ENCODE peak calls at places on chromosomes 6 and 20, in four cellular contexts. S is GM12878, Z is SK-N-SH, K is K562. F is an unnamed sample. For H4K20me1, the result is how much of the 10 kb centered on the place peaks cover.

GRCh38 chr6:27472182-27472616 is 706 bp downstream of the ZNF184 start:
- DNase-seq in Z (peak), K (peak), S (peak), F (peak)

GRCh38 chr20:40960521-40960956 is 68.1 kb upstream of the TOP1 start:
- DNase-seq in S (no peak), K (no peak), Z (no peak), F (no peak)

GRCh38 chr6:39910164-39910563 is 24.1 kb downstream of the MOCS1 start:
- DNase-seq in K (no peak), Z (no peak), S (no peak), F (no peak)

GRCh38 chr20:5809495-5809894 is 59.3 kb downstream of the SHLD1 start:
- DNase-seq in S (no peak), Z (no peak), K (no peak), F (no peak)

GRCh38 chr6:131685266-131685780 is 15.9 kb downstream of the OR2A4 start:
- DNase-seq in S (peak), Z (no peak), K (no peak), F (no peak)

GRCh38 chr20:23136893-23137745 is 51.0 kb upstream of the CD93 start:
- DNase-seq in Z (no peak), K (peak), S (no peak), F (no peak)

GRCh38 chr6:160041608-160042007 is 72.7 kb downstream of the IGF2R start:
- DNase-seq in K (no peak), Z (no peak), S (no peak), F (peak)

GRCh38 chr20:32562495-32562911 is 22.6 kb downstream of the NOL4L start:
- DNase-seq in Z (peak), K (no peak), S (no peak), F (no peak)

GRCh38 chr6:31915756-31916155 is 11.8 kb upstream of the C2 start:
- DNase-seq in K (no peak), Z (no peak), S (no peak), F (no peak)

GRCh38 chr6:137166247-137167098 is 7.0 kb downstream of the IL22RA2 start:
- DNase-seq in K (no peak), Z (no peak), S (no peak), F (no peak)

GRCh38 chr6:159996626-159997497 is 28.0 kb downstream of the IGF2R start:
- DNase-seq in S (no peak), K (no peak), Z (no peak), F (no peak)

GRCh38 chr6:143743256-143744166 is 65.7 kb downstream of the PHACTR2 start:
- DNase-seq in S (no peak), K (no peak), Z (no peak), F (peak)

GRCh38 chr6:36024154-36024760 is at the start of gene SLC26A8:
- DNase-seq in K (no peak), Z (no peak), S (no peak), F (no peak)

GRCh38 chr6:155026366-155027045 is 31.4 kb downstream of the TIAM2 start:
- DNase-seq in K (no peak), S (no peak), Z (no peak), F (peak)

GRCh38 chr6:26351544-26351953 is 13.4 kb upstream of the BTN3A2 start:
- DNase-seq in K (peak), Z (no peak), S (no peak), F (peak)

GRCh38 chr20:5128886-5129285 is 2.1 kb downstream of the CDS2 start:
- DNase-seq in S (no peak), Z (no peak), K (no peak), F (no peak)

GRCh38 chr20:50893620-50894019 is 37.6 kb downstream of the ADNP start:
- DNase-seq in K (no peak), S (no peak), Z (no peak), F (no peak)

GRCh38 chr20:63641146-63641791 is 12.0 kb downstream of the STMN3 start:
- DNase-seq in K (peak), S (no peak), Z (no peak), F (no peak)

GRCh38 chr6:26322645-26323482 is 42.1 kb upstream of the BTN3A2 start:
- DNase-seq in S (peak), Z (peak), K (no peak), F (peak)

DNA sequence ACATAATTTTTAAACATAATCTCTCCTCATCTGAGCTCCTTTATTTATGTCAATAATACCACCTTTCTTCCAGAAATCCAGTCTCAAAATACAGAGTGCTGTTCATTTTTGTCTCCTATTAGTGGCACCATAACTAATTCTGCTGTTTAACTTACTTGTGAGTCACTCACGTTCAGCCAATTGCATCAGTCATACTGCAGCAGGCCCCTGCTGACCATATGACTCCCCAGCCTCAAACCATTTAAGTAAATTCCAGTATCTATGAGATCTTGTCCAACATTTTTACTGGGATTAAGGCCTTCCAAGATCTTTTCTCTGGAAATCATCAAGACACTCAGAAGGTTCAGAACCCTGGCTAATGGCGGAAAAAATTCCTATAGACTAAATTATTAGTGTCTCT is 982.2 kb upstream of the MAP3K7 start:
- DNase-seq in Z (no peak), S (no peak), K (no peak), F (peak)
- TF ChIP-seq RCOR1 in Z (no peak), S (no peak), K (no peak), F (no peak)

GRCh38 chr20:44218441-44218840 is 7.9 kb upstream of the OSER1 start:
- DNase-seq in Z (no peak), S (no peak), K (no peak), F (no peak)
- H4K20me1 ChIP-seq in Z (under half), S (under half), K (under half), F (under half)

GRCh38 chr6:41289815-41290214 is 3.3 kb upstream of the TREM1 start:
- DNase-seq in S (no peak), Z (no peak), K (no peak), F (no peak)
- TF ChIP-seq RCOR1 in S (no peak), Z (no peak), K (no peak), F (no peak)

GRCh38 chr20:62138204-62138543 is 5.0 kb downstream of the PSMA7 start:
- DNase-seq in S (no peak), Z (no peak), K (no peak), F (no peak)

GRCh38 chr20:62139636-62140035 is 3.6 kb downstream of the PSMA7 start:
- DNase-seq in Z (no peak), K (no peak), S (no peak), F (no peak)

GRCh38 chr20:62137092-62137384 is 6.2 kb downstream of the PSMA7 start:
- DNase-seq in K (no peak), S (no peak), Z (no peak), F (no peak)

GRCh38 chr20:62137478-62138203 is 5.6 kb downstream of the PSMA7 start:
- DNase-seq in S (no peak), Z (no peak), K (no peak), F (no peak)

DNA sequence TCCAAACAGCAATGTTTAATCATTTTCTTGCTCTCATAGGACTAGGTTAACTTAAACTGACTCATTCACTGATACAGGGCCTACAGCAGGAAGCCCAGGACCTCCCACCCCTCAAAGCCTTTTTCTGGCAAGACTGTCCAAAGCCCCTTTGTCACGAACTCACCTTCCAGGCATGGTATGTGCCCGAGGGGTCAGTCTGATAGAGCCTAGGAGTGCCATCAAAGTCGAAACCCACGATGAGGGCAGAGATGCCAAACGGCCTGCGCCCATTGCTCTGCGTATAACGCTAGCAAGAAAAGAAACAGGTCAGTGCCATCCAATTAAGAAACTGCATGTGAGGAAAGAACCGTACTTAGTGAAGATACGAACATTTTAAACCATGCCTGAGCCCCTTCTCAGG is 4.3 kb downstream of the PSMA7 start:
- DNase-seq in S (no peak), Z (no peak), K (no peak), F (no peak)
- H4K20me1 ChIP-seq in S (under half), Z (half or more), K (under half), F (half or more)

GRCh38 chr6:1781152-1781848 is 171.6 kb downstream of the FOXC1 start:
- DNase-seq in K (no peak), Z (no peak), S (no peak), F (peak)
- TF ChIP-seq RCOR1 in K (no peak), Z (no peak), S (no peak), F (no peak)

DNA sequence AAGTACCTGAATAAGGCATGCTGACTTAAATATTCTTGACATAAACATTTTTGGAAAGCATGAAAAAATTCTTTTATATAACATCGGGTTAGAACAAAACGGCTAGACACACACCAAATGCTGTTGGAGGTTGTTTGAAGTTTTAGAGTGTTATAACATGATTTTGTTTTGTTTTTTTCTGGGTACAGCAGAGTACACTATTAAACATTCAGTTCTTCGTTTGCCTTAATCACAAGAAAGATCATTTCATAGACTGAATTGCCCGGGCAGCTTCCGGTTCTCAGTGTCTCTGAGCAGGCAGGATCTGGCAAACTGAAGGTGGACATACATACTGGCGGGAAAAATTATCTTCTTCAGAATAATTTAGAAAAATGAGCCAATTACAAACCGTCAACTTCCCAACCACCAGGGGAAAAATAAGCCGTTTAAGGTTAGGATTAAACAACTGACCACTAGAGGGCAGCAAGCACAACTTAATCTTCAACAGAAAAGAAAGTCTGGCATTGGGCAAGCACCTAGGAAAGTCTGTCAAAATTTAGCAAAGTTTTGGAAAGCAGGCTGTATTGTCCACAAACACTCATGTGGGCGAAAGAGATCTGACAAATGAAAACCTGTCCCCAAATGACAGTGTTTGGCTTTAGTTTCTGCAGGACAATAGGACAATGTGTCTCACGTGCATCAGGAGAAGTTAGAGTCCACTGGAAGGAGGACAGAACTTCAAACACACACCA is 15.0 kb downstream of the ZNF217 start:
- DNase-seq in Z (peak), K (peak), S (peak), F (peak)
- H4K20me1 ChIP-seq in Z (under half), K (under half), S (under half), F (half or more)

GRCh38 chr6:84553527-84553926 is 210.9 kb downstream of the TBX18 start:
- DNase-seq in K (no peak), S (no peak), Z (no peak), F (no peak)

GRCh38 chr6:84556541-84557335 is 207.7 kb downstream of the TBX18 start:
- DNase-seq in K (no peak), S (no peak), Z (no peak), F (no peak)

GRCh38 chr6:84551797-84552196 is 212.6 kb downstream of the TBX18 start:
- DNase-seq in Z (no peak), K (no peak), S (no peak), F (no peak)

GRCh38 chr6:84554069-84554468 is 210.3 kb downstream of the TBX18 start:
- DNase-seq in Z (no peak), K (no peak), S (no peak), F (peak)

GRCh38 chr6:84554706-84555105 is 209.7 kb downstream of the TBX18 start:
- DNase-seq in Z (no peak), S (no peak), K (no peak), F (no peak)
- TF ChIP-seq RCOR1 in Z (no peak), S (no peak), K (no peak), F (no peak)

GRCh38 chr6:149698175-149698574 is 19.7 kb downstream of the LATS1 start:
- DNase-seq in K (no peak), Z (no peak), S (no peak), F (no peak)

GRCh38 chr6:149696904-149697303 is 21.0 kb downstream of the LATS1 start:
- DNase-seq in Z (no peak), K (no peak), S (no peak), F (peak)

GRCh38 chr6:149699150-149699549 is 18.8 kb downstream of the LATS1 start:
- DNase-seq in Z (no peak), S (no peak), K (no peak), F (no peak)

DNA sequence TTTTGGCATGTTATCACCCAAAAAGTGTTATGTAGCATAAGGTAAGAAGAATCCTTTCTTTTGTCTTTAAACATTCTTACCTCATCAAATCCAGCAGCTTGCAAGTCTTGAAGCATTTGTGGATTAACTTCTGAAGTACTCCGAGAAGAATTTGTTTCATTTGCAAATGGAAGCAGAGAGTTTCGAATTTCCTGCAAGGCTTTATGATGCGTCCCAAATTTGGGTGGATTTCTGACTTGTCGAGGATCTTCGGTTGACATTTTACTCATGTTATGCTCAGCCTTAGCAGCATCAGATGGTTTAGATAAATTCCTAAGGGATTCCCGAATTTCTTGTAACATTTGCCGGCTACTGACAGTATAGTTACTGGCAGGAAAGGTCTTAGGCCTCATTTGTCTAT is 16.2 kb downstream of the LATS1 start:
- DNase-seq in K (no peak), S (no peak), Z (no peak), F (peak)
- H4K20me1 ChIP-seq in K (under half), S (under half), Z (under half), F (half or more)

GRCh38 chr6:71481801-71482200 is 193.2 kb downstream of the OGFRL1 start:
- DNase-seq in Z (no peak), S (no peak), K (no peak), F (no peak)
- TF ChIP-seq RCOR1 in Z (no peak), S (no peak), K (no peak), F (no peak)

F was measured in IMR-90.